ENCODE peak calls at places on chromosomes 11 and 22, in ten cellular contexts. One of them, this sample, is unnamed.

GRCh38 chr11:23924226-23924625 is 572.6 kb upstream of the LUZP2 start:
- DNase-seq in OCI-LY7: no peak
- DNase-seq in right atrium auricular region: no peak
- DNase-seq in AG04450: no peak
- DNase-seq in left ventricle myocardium inferior: no peak
- DNase-seq in tibial artery: no peak
- DNase-seq in Peyer's patch: no peak
- DNase-seq in A549: no peak
- DNase-seq in coronary artery: no peak
- DNase-seq in CD8-positive, alpha-beta T cell: no peak
- DNase-seq in this sample: no peak

GRCh38 chr11:61947486-61948210 is 2.5 kb upstream of the BEST1 start:
- DNase-seq in OCI-LY7: peak
- DNase-seq in right atrium auricular region: peak
- DNase-seq in AG04450: no peak
- DNase-seq in left ventricle myocardium inferior: peak
- DNase-seq in tibial artery: peak
- DNase-seq in Peyer's patch: peak
- DNase-seq in A549: peak
- DNase-seq in coronary artery: peak
- DNase-seq in CD8-positive, alpha-beta T cell: peak
- DNase-seq in this sample: peak

GRCh38 chr11:66546368-66546965 is at the start of gene ACTN3:
- DNase-seq in OCI-LY7: no peak
- DNase-seq in right atrium auricular region: no peak
- DNase-seq in AG04450: no peak
- DNase-seq in left ventricle myocardium inferior: peak
- DNase-seq in tibial artery: peak
- DNase-seq in Peyer's patch: peak
- DNase-seq in A549: no peak
- DNase-seq in coronary artery: peak
- DNase-seq in CD8-positive, alpha-beta T cell: no peak
- DNase-seq in this sample: peak

GRCh38 chr11:82176365-82176764 is 557.3 kb downstream of the FAM181B start:
- DNase-seq in OCI-LY7: no peak
- DNase-seq in right atrium auricular region: no peak
- DNase-seq in AG04450: no peak
- DNase-seq in left ventricle myocardium inferior: no peak
- DNase-seq in tibial artery: no peak
- DNase-seq in Peyer's patch: no peak
- DNase-seq in A549: no peak
- DNase-seq in coronary artery: no peak
- DNase-seq in CD8-positive, alpha-beta T cell: no peak
- DNase-seq in this sample: no peak

GRCh38 chr22:27454807-27455450 is 346.6 kb downstream of the MN1 start:
- DNase-seq in OCI-LY7: no peak
- DNase-seq in right atrium auricular region: no peak
- DNase-seq in AG04450: no peak
- DNase-seq in left ventricle myocardium inferior: no peak
- DNase-seq in tibial artery: no peak
- DNase-seq in Peyer's patch: no peak
- DNase-seq in A549: no peak
- DNase-seq in coronary artery: no peak
- DNase-seq in CD8-positive, alpha-beta T cell: no peak
- DNase-seq in this sample: no peak

GRCh38 chr11:19242184-19242932 is 1.6 kb upstream of the E2F8 start:
- DNase-seq in OCI-LY7: no peak
- DNase-seq in right atrium auricular region: no peak
- DNase-seq in AG04450: no peak
- DNase-seq in left ventricle myocardium inferior: no peak
- DNase-seq in tibial artery: no peak
- DNase-seq in Peyer's patch: no peak
- DNase-seq in A549: no peak
- DNase-seq in coronary artery: no peak
- DNase-seq in CD8-positive, alpha-beta T cell: no peak
- DNase-seq in this sample: no peak

GRCh38 chr22:39312410-39312809 is 7.0 kb downstream of the RPL3 start:
- DNase-seq in OCI-LY7: no peak
- DNase-seq in right atrium auricular region: no peak
- DNase-seq in AG04450: no peak
- DNase-seq in left ventricle myocardium inferior: no peak
- DNase-seq in tibial artery: no peak
- DNase-seq in Peyer's patch: no peak
- DNase-seq in A549: no peak
- DNase-seq in coronary artery: no peak
- DNase-seq in CD8-positive, alpha-beta T cell: no peak
- DNase-seq in this sample: no peak

GRCh38 chr11:134480129-134480652 is 68.1 kb upstream of the B3GAT1 start:
- DNase-seq in OCI-LY7: no peak
- DNase-seq in right atrium auricular region: no peak
- DNase-seq in AG04450: no peak
- DNase-seq in left ventricle myocardium inferior: no peak
- DNase-seq in tibial artery: no peak
- DNase-seq in Peyer's patch: no peak
- DNase-seq in A549: no peak
- DNase-seq in coronary artery: peak
- DNase-seq in CD8-positive, alpha-beta T cell: no peak
- DNase-seq in this sample: no peak

GRCh38 chr11:255176-255575 is 18.4 kb downstream of the PSMD13 start:
- DNase-seq in OCI-LY7: no peak
- DNase-seq in right atrium auricular region: no peak
- DNase-seq in AG04450: no peak
- DNase-seq in left ventricle myocardium inferior: no peak
- DNase-seq in tibial artery: no peak
- DNase-seq in Peyer's patch: no peak
- DNase-seq in A549: no peak
- DNase-seq in coronary artery: no peak
- DNase-seq in CD8-positive, alpha-beta T cell: no peak
- DNase-seq in this sample: no peak

GRCh38 chr11:27249208-27249509 is 113.9 kb downstream of the CCDC34 start:
- DNase-seq in OCI-LY7: no peak
- DNase-seq in right atrium auricular region: no peak
- DNase-seq in AG04450: no peak
- DNase-seq in left ventricle myocardium inferior: no peak
- DNase-seq in tibial artery: no peak
- DNase-seq in Peyer's patch: no peak
- DNase-seq in A549: no peak
- DNase-seq in coronary artery: no peak
- DNase-seq in CD8-positive, alpha-beta T cell: no peak
- DNase-seq in this sample: no peak

DNA sequence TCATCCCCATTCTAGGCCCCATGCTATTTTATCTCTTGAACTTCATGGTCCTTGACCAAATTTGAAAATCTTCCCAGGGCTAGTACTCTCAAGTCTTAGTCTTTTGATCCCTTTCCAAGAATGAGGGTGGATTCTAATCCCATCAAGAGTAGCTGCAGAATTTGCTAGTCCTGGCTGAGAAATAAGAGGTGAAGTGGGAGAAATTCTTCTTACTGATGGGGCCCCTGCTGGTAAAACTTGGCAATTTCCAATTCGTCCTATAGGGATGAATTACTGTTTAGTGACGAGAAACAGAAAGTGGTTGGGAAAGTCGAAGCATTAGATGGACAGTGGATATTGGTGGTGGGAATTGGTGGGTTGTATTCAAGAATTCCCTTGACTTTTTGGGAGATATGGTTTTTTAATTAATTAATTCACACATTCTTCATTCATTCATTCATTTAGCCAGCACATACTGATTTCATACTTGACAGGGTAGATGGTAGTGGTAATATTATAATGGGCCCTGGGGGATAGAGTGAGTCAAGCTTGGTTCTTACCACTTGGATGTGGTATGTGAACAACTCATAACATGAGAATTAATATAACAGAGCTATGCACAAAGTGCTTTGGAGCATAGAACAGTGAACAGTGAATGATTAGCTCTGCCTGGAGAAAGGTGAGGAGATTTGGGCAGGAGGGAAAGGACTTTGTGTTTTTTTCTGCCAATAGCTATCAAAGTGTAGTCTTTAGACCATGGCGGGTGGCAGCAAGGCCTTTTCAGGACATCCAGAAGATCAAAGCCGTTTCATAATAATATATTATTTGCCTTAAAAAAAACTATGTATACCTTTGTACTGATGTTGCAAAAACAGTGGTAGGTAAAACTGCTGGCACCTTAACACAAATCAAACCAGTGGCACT is 103.8 kb downstream of the STIM1 start:
- DNase-seq in OCI-LY7: peak
- DNase-seq in right atrium auricular region: no peak
- DNase-seq in AG04450: no peak
- DNase-seq in left ventricle myocardium inferior: no peak
- DNase-seq in tibial artery: no peak
- DNase-seq in Peyer's patch: no peak
- DNase-seq in A549: peak
- DNase-seq in coronary artery: no peak
- DNase-seq in CD8-positive, alpha-beta T cell: no peak
- DNase-seq in this sample: no peak
- TF ChIP-seq CTCF in OCI-LY7: peak
- TF ChIP-seq CTCF in right atrium auricular region: peak
- TF ChIP-seq CTCF in AG04450: peak
- TF ChIP-seq CTCF in left ventricle myocardium inferior: peak
- TF ChIP-seq CTCF in tibial artery: no peak
- TF ChIP-seq CTCF in Peyer's patch: peak
- TF ChIP-seq CTCF in A549: peak
- TF ChIP-seq CTCF in coronary artery: no peak
- TF ChIP-seq CTCF in CD8-positive, alpha-beta T cell: no peak
- TF ChIP-seq CTCF in this sample: no peak

DNA sequence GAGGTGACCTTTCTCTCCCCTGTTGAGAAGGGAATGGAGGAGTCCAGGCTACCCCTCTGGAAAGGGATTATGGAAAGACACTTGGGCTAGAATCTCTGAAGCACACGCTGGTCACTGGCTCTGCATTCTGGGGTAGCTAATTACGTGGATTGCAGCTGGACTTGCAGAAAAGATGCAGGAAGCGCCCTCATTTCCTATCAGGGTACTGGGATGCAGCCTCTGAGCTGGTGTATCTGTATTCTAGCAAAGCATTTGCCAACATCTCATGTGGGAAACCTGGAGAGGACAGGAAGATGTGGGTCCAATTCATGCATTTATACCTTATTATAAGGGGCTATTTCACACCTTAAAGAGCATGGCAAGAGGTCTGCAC is 44.3 kb downstream of the CD82 start:
- DNase-seq in OCI-LY7: no peak
- DNase-seq in right atrium auricular region: no peak
- DNase-seq in AG04450: no peak
- DNase-seq in left ventricle myocardium inferior: no peak
- DNase-seq in tibial artery: no peak
- DNase-seq in Peyer's patch: no peak
- DNase-seq in A549: no peak
- DNase-seq in coronary artery: no peak
- DNase-seq in CD8-positive, alpha-beta T cell: no peak
- DNase-seq in this sample: no peak
- H3K27ac ChIP-seq in OCI-LY7: peak
- H3K27ac ChIP-seq in right atrium auricular region: no peak
- H3K27ac ChIP-seq in AG04450: no peak
- H3K27ac ChIP-seq in left ventricle myocardium inferior: peak
- H3K27ac ChIP-seq in tibial artery: peak
- H3K27ac ChIP-seq in Peyer's patch: peak
- H3K27ac ChIP-seq in A549: no peak
- H3K27ac ChIP-seq in coronary artery: no peak
- H3K27ac ChIP-seq in CD8-positive, alpha-beta T cell: peak
- H3K27ac ChIP-seq in this sample: no peak

DNA sequence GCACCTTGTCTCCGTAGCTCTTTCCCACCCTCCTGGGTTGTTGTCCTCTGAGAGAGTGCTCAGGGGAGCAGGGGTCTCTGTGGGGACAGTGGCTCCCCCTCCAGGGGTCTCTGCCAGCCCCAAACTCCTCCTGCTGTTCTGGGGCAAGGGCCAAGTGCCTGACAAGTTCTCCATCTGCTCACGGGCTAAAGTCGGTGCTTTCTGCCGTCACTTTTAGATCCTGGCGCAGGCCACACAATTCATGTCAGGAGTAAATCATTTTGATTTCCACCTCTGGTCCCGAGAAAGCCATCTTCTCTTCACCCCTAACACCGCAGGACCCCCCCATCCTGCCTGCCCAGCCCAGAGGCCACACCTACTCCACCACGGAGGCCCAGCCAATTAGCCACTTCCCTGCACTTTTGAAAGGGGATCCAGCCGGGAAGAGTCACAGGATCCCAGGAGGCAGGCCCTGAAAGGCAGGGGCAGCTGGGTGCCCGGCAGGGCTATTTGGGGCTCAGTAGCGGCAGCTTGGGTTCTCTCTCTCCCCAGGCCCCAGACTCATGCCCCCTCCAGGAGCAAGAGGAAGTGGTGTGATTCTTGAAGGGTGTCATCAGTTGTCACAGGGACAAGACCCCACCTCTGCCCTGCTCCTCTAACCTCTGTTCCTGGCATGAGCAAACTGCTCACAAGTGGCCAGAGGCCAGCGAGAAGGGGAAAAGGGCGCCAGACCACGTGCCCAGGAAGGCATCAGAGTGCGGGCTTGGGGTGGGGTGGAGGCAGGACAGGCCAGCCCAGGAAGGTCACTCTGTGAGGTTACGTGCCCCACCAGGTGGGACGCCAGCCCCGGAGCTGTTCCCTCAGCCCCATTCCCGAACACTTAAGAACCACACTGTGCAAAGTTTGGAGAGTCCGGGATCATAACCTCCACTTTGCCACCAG is 1.3 kb downstream of the MACROD1 start:
- DNase-seq in OCI-LY7: no peak
- DNase-seq in right atrium auricular region: no peak
- DNase-seq in AG04450: no peak
- DNase-seq in left ventricle myocardium inferior: peak
- DNase-seq in tibial artery: no peak
- DNase-seq in Peyer's patch: no peak
- DNase-seq in A549: no peak
- DNase-seq in coronary artery: no peak
- DNase-seq in CD8-positive, alpha-beta T cell: no peak
- DNase-seq in this sample: peak
- H3K4me3 ChIP-seq in OCI-LY7: peak
- H3K4me3 ChIP-seq in right atrium auricular region: peak
- H3K4me3 ChIP-seq in AG04450: peak
- H3K4me3 ChIP-seq in left ventricle myocardium inferior: peak
- H3K4me3 ChIP-seq in tibial artery: peak
- H3K4me3 ChIP-seq in Peyer's patch: peak
- H3K4me3 ChIP-seq in A549: peak
- H3K4me3 ChIP-seq in coronary artery: peak
- H3K4me3 ChIP-seq in CD8-positive, alpha-beta T cell: peak
- H3K4me3 ChIP-seq in this sample: peak

DNA sequence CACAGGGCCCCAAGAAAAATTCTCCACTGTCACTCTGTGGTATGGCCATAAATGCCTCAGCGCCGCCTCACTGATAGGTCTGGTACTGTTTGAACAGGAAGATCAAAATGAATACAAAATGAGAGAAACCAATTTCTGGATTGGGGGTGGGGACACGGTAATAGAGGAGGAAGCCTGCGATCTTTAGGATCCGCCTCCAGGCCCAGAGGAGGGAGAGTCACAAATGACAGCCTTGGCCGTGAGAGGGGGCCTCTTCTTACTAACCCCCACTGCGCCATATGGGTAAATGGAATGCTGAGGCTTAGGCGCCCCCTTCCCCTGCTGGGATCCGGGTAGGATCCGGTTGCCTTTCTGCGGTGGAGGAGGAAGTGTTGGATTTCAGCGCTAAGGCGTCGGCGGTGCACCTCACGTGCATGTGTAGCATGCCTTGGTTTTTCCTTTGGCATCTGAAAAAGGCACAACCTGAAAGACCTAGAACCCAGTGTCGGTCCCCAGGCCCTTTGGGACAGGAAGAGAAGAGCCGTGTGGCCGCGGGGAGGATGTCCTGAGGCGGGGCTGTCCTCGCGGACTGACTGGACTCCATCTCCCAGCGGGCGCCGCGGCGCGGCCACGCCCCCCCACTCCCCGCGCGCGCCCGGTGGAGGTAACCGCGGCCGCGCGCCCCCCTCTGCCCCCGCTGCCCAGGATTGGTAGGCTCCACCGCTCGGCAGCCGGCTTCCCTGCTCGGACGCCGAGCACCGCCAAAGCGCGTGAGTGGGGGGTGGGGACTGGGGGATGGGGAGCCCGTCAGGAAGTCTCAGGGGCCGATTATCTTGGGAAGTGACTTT is 718 bp upstream of the MADD start:
- DNase-seq in OCI-LY7: peak
- DNase-seq in right atrium auricular region: peak
- DNase-seq in AG04450: peak
- DNase-seq in left ventricle myocardium inferior: peak
- DNase-seq in tibial artery: peak
- DNase-seq in Peyer's patch: peak
- DNase-seq in A549: peak
- DNase-seq in coronary artery: peak
- DNase-seq in CD8-positive, alpha-beta T cell: peak
- DNase-seq in this sample: peak
- TF ChIP-seq CTCF in OCI-LY7: peak
- TF ChIP-seq CTCF in right atrium auricular region: no peak
- TF ChIP-seq CTCF in AG04450: no peak
- TF ChIP-seq CTCF in left ventricle myocardium inferior: peak
- TF ChIP-seq CTCF in tibial artery: peak
- TF ChIP-seq CTCF in Peyer's patch: peak
- TF ChIP-seq CTCF in A549: no peak
- TF ChIP-seq CTCF in coronary artery: no peak
- TF ChIP-seq CTCF in CD8-positive, alpha-beta T cell: peak
- TF ChIP-seq CTCF in this sample: no peak

This sample was measured in ovary.